ENCODE peak calls at places on chromosomes 2 and 18, in seven cellular contexts. J is tibial nerve, P is stomach, E is left ventricle myocardium inferior, U is OCI-LY7, K is mucosa of descending colon, N is K562. Z is an unnamed sample. For H3K4me1, the result is how much of the 10 kb centered on the place peaks cover.

GRCh38 chr2:113887393-113887792 is 2.5 kb upstream of the ACTR3 start:
- DNase-seq in J (no peak), P (no peak), E (no peak), U (no peak), K (no peak), N (no peak), Z (no peak)

GRCh38 chr2:70777450-70777849 is 9.4 kb upstream of the ADD2 start:
- DNase-seq in J (no peak), P (no peak), E (no peak), U (no peak), K (no peak), N (peak), Z (no peak)

GRCh38 chr2:23940976-23941605 is 828 bp downstream of the UBXN2A start:
- DNase-seq in J (no peak), P (no peak), E (no peak), U (peak), K (no peak), N (no peak), Z (no peak)

GRCh38 chr18:47696870-47697269 is 233.6 kb downstream of the SMAD2 start:
- DNase-seq in J (no peak), P (no peak), E (no peak), U (no peak), K (no peak), N (no peak), Z (no peak)

GRCh38 chr18:46336278-46337205 is 232.4 kb downstream of the HAUS1 start:
- DNase-seq in J (no peak), P (no peak), E (no peak), U (no peak), K (no peak), N (no peak), Z (no peak)

GRCh38 chr2:45813003-45813601 is 161.6 kb downstream of the PRKCE start:
- DNase-seq in J (no peak), P (no peak), E (peak), U (no peak), K (no peak), N (no peak), Z (no peak)

GRCh38 chr2:42959148-42959992 is 167.0 kb upstream of the HAAO start:
- DNase-seq in J (peak), P (no peak), E (peak), U (no peak), K (no peak), N (no peak), Z (peak)

GRCh38 chr2:38251940-38252339 is 125.1 kb downstream of the ATL2 start:
- DNase-seq in J (no peak), P (no peak), E (no peak), U (peak), K (no peak), N (no peak), Z (no peak)

GRCh38 chr2:37614061-37614802 is 57.2 kb downstream of the CDC42EP3 start:
- DNase-seq in J (no peak), P (no peak), E (no peak), U (no peak), K (no peak), N (no peak), Z (peak)

GRCh38 chr18:39223283-39223682 is 1657.7 kb upstream of the CELF4 start:
- DNase-seq in J (no peak), P (no peak), E (no peak), U (no peak), K (no peak), N (no peak), Z (no peak)

GRCh38 chr18:12625242-12625641 is 32.7 kb downstream of the SPIRE1 start:
- DNase-seq in J (no peak), P (no peak), E (no peak), U (no peak), K (no peak), N (no peak), Z (no peak)

GRCh38 chr2:37335604-37336003 is 8.8 kb upstream of the QPCT start:
- DNase-seq in J (no peak), P (no peak), E (no peak), U (no peak), K (no peak), N (no peak), Z (no peak)

GRCh38 chr2:228657807-228658402 is 476.4 kb upstream of the SPHKAP start:
- DNase-seq in J (no peak), P (no peak), E (no peak), U (peak), K (no peak), N (no peak), Z (no peak)

DNA sequence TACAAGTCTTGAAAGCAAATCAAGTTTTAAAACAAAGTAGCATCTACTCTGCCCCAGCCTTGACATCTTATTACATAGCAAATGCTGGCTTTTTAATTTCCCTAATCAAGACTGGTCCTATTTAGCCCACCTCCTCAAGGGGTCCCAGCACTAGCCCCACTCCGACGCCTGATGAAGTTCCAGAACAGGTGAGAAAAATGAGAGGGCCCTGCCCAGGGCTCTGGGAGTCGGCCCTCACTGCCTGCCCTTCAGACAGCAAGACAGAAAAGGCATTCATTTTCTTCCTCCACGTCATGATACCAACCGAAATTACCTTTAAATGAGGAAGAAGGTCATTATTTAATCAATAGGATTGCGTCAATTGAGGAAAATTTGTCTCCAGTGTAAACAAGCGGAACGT is 170.7 kb upstream of the PKDCC start:
- DNase-seq in J (no peak), P (no peak), E (no peak), U (no peak), K (no peak), N (no peak), Z (no peak)
- H3K4me1 ChIP-seq in J (under half), P (under half), E (under half), U (under half), K (under half), N (under half), Z (under half)

GRCh38 chr18:74456017-74456408 is 1.1 kb downstream of the DIPK1C start:
- DNase-seq in J (no peak), P (no peak), E (no peak), U (no peak), K (no peak), N (no peak), Z (no peak)
- H3K4me3 ChIP-seq in J (peak), P (peak), E (peak), U (no peak), K (no peak), N (no peak), Z (peak)

GRCh38 chr2:16361261-16361990 is 304.2 kb downstream of the CYRIA start:
- DNase-seq in J (no peak), P (no peak), E (no peak), U (no peak), K (no peak), N (no peak), Z (no peak)
- TF ChIP-seq CTCF in J (no peak), P (no peak), E (no peak), U (no peak), K (no peak), N (no peak), Z (no peak)

GRCh38 chr2:236572482-236572881 is 2.9 kb downstream of the ACKR3 start:
- DNase-seq in J (no peak), P (no peak), E (peak), U (no peak), K (no peak), N (no peak), Z (no peak)
- H3K4me1 ChIP-seq in J (half or more), P (half or more), E (half or more), U (under half), K (under half), N (under half), Z (under half)

GRCh38 chr2:160268382-160268781 is 68.3 kb upstream of the ITGB6 start:
- DNase-seq in J (no peak), P (no peak), E (no peak), U (no peak), K (no peak), N (no peak), Z (no peak)

GRCh38 chr2:160271166-160272086 is 71.4 kb upstream of the ITGB6 start:
- DNase-seq in J (no peak), P (no peak), E (no peak), U (no peak), K (no peak), N (peak), Z (peak)

GRCh38 chr2:160269365-160269764 is 69.3 kb upstream of the ITGB6 start:
- DNase-seq in J (no peak), P (no peak), E (no peak), U (no peak), K (no peak), N (no peak), Z (no peak)

GRCh38 chr2:160270571-160271113 is 70.6 kb upstream of the ITGB6 start:
- DNase-seq in J (no peak), P (peak), E (no peak), U (no peak), K (peak), N (no peak), Z (peak)

GRCh38 chr2:160269803-160270570 is 69.9 kb upstream of the ITGB6 start:
- DNase-seq in J (peak), P (peak), E (peak), U (no peak), K (peak), N (peak), Z (peak)
- H3K4me3 ChIP-seq in J (peak), P (peak), E (peak), U (no peak), K (no peak), N (peak), Z (peak)

DNA sequence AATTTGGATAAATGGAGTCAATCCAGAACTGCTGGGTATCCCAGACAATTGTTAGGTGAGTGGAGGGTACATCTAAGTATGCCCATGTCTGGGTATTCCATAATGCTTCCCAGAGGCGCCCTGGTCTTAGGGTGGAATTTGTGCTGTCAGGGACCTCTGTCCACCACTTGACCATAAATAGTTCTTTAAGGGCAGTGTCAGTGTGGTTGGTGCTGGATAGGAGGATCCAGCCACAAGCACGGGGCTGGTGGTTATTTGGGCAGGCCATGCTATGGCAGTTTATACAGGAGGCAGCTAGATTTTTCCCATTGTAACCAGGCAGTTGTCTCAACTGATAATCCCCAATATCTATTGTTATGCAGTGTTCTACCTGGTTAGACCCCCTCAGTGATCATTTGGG is 104.4 kb upstream of the B3GNT2 start:
- DNase-seq in J (no peak), P (no peak), E (no peak), U (no peak), K (no peak), N (no peak), Z (no peak)
- TF ChIP-seq CTCF in J (no peak), P (no peak), E (no peak), U (no peak), K (no peak), N (no peak), Z (no peak)

GRCh38 chr18:77061291-77061945 is 71.2 kb downstream of the MBP start:
- DNase-seq in J (no peak), P (no peak), E (no peak), U (no peak), K (no peak), N (no peak), Z (no peak)

GRCh38 chr18:77062518-77063003 is 70.0 kb downstream of the MBP start:
- DNase-seq in J (no peak), P (peak), E (no peak), U (peak), K (no peak), N (no peak), Z (no peak)

GRCh38 chr18:77065221-77065981 is 67.2 kb downstream of the MBP start:
- DNase-seq in J (no peak), P (peak), E (peak), U (no peak), K (no peak), N (no peak), Z (no peak)

GRCh38 chr18:77061946-77062517 is 70.6 kb downstream of the MBP start:
- DNase-seq in J (no peak), P (no peak), E (no peak), U (peak), K (no peak), N (peak), Z (no peak)

DNA sequence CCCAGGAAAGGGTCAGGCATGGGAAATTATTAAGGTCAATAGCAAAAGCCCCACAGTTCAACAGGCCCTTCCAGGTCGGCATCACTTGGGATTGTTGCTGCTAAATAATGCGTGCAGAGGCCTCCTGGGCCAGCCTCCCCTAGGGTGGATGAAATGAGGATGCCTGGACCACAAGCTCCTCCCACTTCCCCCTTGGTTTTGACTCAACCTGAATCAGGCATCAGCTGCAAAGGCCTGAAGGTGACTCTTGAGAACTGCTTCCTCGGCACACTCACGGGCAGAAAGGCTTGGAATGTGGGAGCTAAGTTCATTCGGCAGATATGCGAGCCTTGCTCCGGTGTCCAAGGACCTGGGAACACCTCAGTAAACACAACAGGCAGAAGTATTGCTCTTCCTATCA is 69.3 kb downstream of the MBP start:
- DNase-seq in J (no peak), P (peak), E (no peak), U (peak), K (peak), N (no peak), Z (no peak)
- H3K4me1 ChIP-seq in J (under half), P (half or more), E (half or more), U (half or more), K (under half), N (under half), Z (under half)

GRCh38 chr2:3703236-3703682 is at the start of gene DCDC2C:
- DNase-seq in J (no peak), P (no peak), E (no peak), U (no peak), K (no peak), N (no peak), Z (peak)
- H3K4me3 ChIP-seq in J (peak), P (peak), E (peak), U (no peak), K (no peak), N (no peak), Z (no peak)

GRCh38 chr2:135636982-135637381 is 104.7 kb upstream of the UBXN4 start:
- DNase-seq in J (no peak), P (no peak), E (no peak), U (no peak), K (no peak), N (no peak), Z (no peak)
- TF ChIP-seq CTCF in J (no peak), P (no peak), E (no peak), U (no peak), K (no peak), N (no peak), Z (no peak)

DNA sequence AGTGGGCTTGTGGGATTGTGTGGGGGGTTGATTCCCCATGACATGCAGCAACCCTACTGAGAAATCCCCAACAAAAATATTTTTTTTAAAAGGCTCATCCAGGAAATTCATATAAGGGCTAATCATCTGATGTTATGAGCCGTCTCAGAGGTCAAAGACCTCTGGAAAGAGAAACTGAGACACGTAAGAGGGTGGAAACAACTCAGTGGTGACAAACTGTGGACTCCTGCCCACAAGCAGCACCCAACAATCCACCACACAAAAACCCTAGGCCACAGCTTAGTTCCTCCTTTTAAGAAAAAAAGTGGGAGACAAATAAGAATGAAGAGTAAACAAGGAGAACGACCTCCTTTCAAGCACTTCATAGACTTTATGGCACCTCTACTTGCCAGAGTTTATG is 1096.1 kb upstream of the NRXN1 start:
- DNase-seq in J (no peak), P (no peak), E (no peak), U (no peak), K (no peak), N (no peak), Z (no peak)
- H3K4me1 ChIP-seq in J (under half), P (under half), E (under half), U (under half), K (under half), N (under half), Z (under half)